ENCODE peak calls at places on chromosome 12, in six cellular contexts. One of them, this sample, is unnamed.

GRCh38 chr12:113397497-113398197 is 6.0 kb downstream of the SDS start:
- DNase-seq in HepG2: no peak
- DNase-seq in upper lobe of left lung: no peak
- DNase-seq in Panc1: no peak
- DNase-seq in GM12878: no peak
- DNase-seq in HCT116: no peak
- DNase-seq in this sample: no peak

GRCh38 chr12:117143008-117143532 is 43.9 kb upstream of the TESC start:
- DNase-seq in HepG2: peak; percentile 92
- DNase-seq in upper lobe of left lung: peak; percentile 64
- DNase-seq in Panc1: no peak
- DNase-seq in GM12878: no peak
- DNase-seq in HCT116: no peak
- DNase-seq in this sample: no peak

GRCh38 chr12:24752763-24753462 is 196.0 kb downstream of the BCAT1 start:
- DNase-seq in HepG2: peak; percentile 65
- DNase-seq in upper lobe of left lung: no peak
- DNase-seq in Panc1: no peak
- DNase-seq in GM12878: no peak
- DNase-seq in HCT116: no peak
- DNase-seq in this sample: no peak

GRCh38 chr12:98085360-98085759 is 430.0 kb upstream of the TMPO start:
- DNase-seq in HepG2: no peak
- DNase-seq in upper lobe of left lung: no peak
- DNase-seq in Panc1: no peak
- DNase-seq in GM12878: no peak
- DNase-seq in HCT116: no peak
- DNase-seq in this sample: no peak

GRCh38 chr12:108605690-108606406 is 8.0 kb upstream of the TMEM119 start:
- DNase-seq in HepG2: no peak
- DNase-seq in upper lobe of left lung: no peak
- DNase-seq in Panc1: no peak
- DNase-seq in GM12878: no peak
- DNase-seq in HCT116: no peak
- DNase-seq in this sample: no peak

GRCh38 chr12:101792046-101792931 is 38.5 kb downstream of the GNPTAB start:
- DNase-seq in HepG2: no peak
- DNase-seq in upper lobe of left lung: no peak
- DNase-seq in Panc1: no peak
- DNase-seq in GM12878: no peak
- DNase-seq in HCT116: no peak
- DNase-seq in this sample: no peak

GRCh38 chr12:16349132-16349463 is 1.7 kb downstream of the MGST1 start:
- DNase-seq in HepG2: peak; percentile 81
- DNase-seq in upper lobe of left lung: peak; percentile 74
- DNase-seq in Panc1: no peak
- DNase-seq in GM12878: no peak
- DNase-seq in HCT116: no peak
- DNase-seq in this sample: no peak

GRCh38 chr12:93573552-93574223 is 1.2 kb downstream of the SOCS2 start:
- DNase-seq in HepG2: no peak
- DNase-seq in upper lobe of left lung: no peak
- DNase-seq in Panc1: no peak
- DNase-seq in GM12878: no peak
- DNase-seq in HCT116: no peak
- DNase-seq in this sample: no peak

GRCh38 chr12:93373847-93374723 is 3.6 kb upstream of the NUDT4 start:
- DNase-seq in HepG2: no peak
- DNase-seq in upper lobe of left lung: no peak
- DNase-seq in Panc1: no peak
- DNase-seq in GM12878: no peak
- DNase-seq in HCT116: no peak
- DNase-seq in this sample: no peak

GRCh38 chr12:124727244-124727673 is 136.4 kb downstream of the SCARB1 start:
- DNase-seq in HepG2: peak; percentile 67
- DNase-seq in upper lobe of left lung: peak; percentile 85
- DNase-seq in Panc1: no peak
- DNase-seq in GM12878: no peak
- DNase-seq in HCT116: peak; percentile 83
- DNase-seq in this sample: peak; percentile 54
- TF ChIP-seq POLR2AphosphoS5 in HepG2: no peak
- TF ChIP-seq POLR2AphosphoS5 in upper lobe of left lung: peak; percentile 72
- TF ChIP-seq POLR2AphosphoS5 in Panc1: peak; percentile 30
- TF ChIP-seq POLR2AphosphoS5 in GM12878: no peak
- TF ChIP-seq POLR2AphosphoS5 in HCT116: peak; percentile 71
- TF ChIP-seq POLR2AphosphoS5 in this sample: no peak

GRCh38 chr12:91460457-91460856 is 277.8 kb upstream of the DCN start:
- DNase-seq in HepG2: no peak
- DNase-seq in upper lobe of left lung: no peak
- DNase-seq in Panc1: no peak
- DNase-seq in GM12878: no peak
- DNase-seq in HCT116: no peak
- DNase-seq in this sample: no peak
- TF ChIP-seq POLR2AphosphoS5 in HepG2: no peak
- TF ChIP-seq POLR2AphosphoS5 in upper lobe of left lung: no peak
- TF ChIP-seq POLR2AphosphoS5 in Panc1: no peak
- TF ChIP-seq POLR2AphosphoS5 in GM12878: no peak
- TF ChIP-seq POLR2AphosphoS5 in HCT116: no peak
- TF ChIP-seq POLR2AphosphoS5 in this sample: no peak

DNA sequence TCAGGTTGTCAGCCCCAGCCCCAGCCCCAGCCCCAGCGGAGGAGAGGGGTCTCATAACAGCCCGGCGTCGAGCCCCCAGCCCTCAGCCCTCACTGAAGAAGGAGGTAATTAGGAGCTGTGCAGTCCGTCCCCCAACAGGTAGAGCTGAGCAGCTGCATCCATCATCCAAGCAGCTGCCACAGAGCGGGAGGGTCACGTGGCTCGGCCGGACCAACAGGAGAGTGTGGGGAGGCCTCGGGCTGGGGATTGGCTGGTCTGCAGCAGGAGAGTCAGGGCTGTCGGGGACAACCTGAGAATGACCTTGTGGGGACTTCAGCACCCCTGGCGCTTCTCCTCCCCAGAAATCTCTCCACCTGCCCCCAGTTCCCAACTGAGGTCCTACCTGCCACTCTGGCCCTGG is 29.6 kb downstream of the SMUG1 start:
- DNase-seq in HepG2: peak; percentile 61
- DNase-seq in upper lobe of left lung: no peak
- DNase-seq in Panc1: no peak
- DNase-seq in GM12878: peak; percentile 7
- DNase-seq in HCT116: peak; percentile 50
- DNase-seq in this sample: peak; percentile 54
- TF ChIP-seq POLR2AphosphoS5 in HepG2: no peak
- TF ChIP-seq POLR2AphosphoS5 in upper lobe of left lung: no peak
- TF ChIP-seq POLR2AphosphoS5 in Panc1: no peak
- TF ChIP-seq POLR2AphosphoS5 in GM12878: no peak
- TF ChIP-seq POLR2AphosphoS5 in HCT116: peak; percentile 34
- TF ChIP-seq POLR2AphosphoS5 in this sample: no peak

GRCh38 chr12:53231859-53232640 is at the start of gene RARG:
- DNase-seq in HepG2: no peak
- DNase-seq in upper lobe of left lung: peak; percentile 64
- DNase-seq in Panc1: no peak
- DNase-seq in GM12878: no peak
- DNase-seq in HCT116: no peak
- DNase-seq in this sample: peak; percentile 57
- TF ChIP-seq POLR2AphosphoS5 in HepG2: no peak
- TF ChIP-seq POLR2AphosphoS5 in upper lobe of left lung: peak; percentile 15
- TF ChIP-seq POLR2AphosphoS5 in Panc1: no peak
- TF ChIP-seq POLR2AphosphoS5 in GM12878: no peak
- TF ChIP-seq POLR2AphosphoS5 in HCT116: peak; percentile 56
- TF ChIP-seq POLR2AphosphoS5 in this sample: no peak

GRCh38 chr12:3540387-3541320 is 49.7 kb downstream of the PRMT8 start:
- DNase-seq in HepG2: no peak
- DNase-seq in upper lobe of left lung: no peak
- DNase-seq in Panc1: no peak
- DNase-seq in GM12878: no peak
- DNase-seq in HCT116: no peak
- DNase-seq in this sample: no peak
- TF ChIP-seq POLR2AphosphoS5 in HepG2: no peak
- TF ChIP-seq POLR2AphosphoS5 in upper lobe of left lung: no peak
- TF ChIP-seq POLR2AphosphoS5 in Panc1: no peak
- TF ChIP-seq POLR2AphosphoS5 in GM12878: no peak
- TF ChIP-seq POLR2AphosphoS5 in HCT116: no peak
- TF ChIP-seq POLR2AphosphoS5 in this sample: no peak